ENCODE peak calls at places on chromosome 17, in four cellular contexts. N is endodermal cell, D is SK-N-SH, E is body of pancreas. A is an unnamed sample. For H3K9me3, the result is how much of the 10 kb centered on the place peaks cover.

GRCh38 chr17:10292057-10292931 is 80.5 kb downstream of the MYH13 start:
- DNase-seq in N (peak), D (no peak), E (no peak), A (no peak)

GRCh38 chr17:74738051-74738996 is 1.3 kb downstream of the RAB37 start:
- DNase-seq in N (no peak), D (no peak), E (no peak), A (peak)

GRCh38 chr17:81429813-81430510 is 34.7 kb downstream of the BAHCC1 start:
- DNase-seq in N (peak), D (peak), E (no peak), A (no peak)

GRCh38 chr17:66268247-66268927 is 34.0 kb upstream of the PRKCA start:
- DNase-seq in N (no peak), D (no peak), E (no peak), A (no peak)

GRCh38 chr17:32627233-32628008 is 140.6 kb downstream of the CDK5R1 start:
- DNase-seq in N (peak), D (peak), E (peak), A (no peak)

GRCh38 chr17:1727258-1727789 is 2.8 kb downstream of the WDR81 start:
- DNase-seq in N (no peak), D (no peak), E (no peak), A (no peak)

GRCh38 chr17:47120521-47121095 is 68.5 kb downstream of the CDC27 start:
- DNase-seq in N (no peak), D (no peak), E (no peak), A (no peak)

GRCh38 chr17:68600123-68600880 is 865 bp downstream of the FAM20A start:
- DNase-seq in N (peak), D (peak), E (peak), A (no peak)

GRCh38 chr17:17841620-17842025 is 4.8 kb upstream of the SREBF1 start:
- DNase-seq in N (peak), D (no peak), E (peak), A (no peak)

GRCh38 chr17:28384281-28385036 is 13.0 kb downstream of the SARM1 start:
- DNase-seq in N (peak), D (no peak), E (peak), A (peak)

DNA sequence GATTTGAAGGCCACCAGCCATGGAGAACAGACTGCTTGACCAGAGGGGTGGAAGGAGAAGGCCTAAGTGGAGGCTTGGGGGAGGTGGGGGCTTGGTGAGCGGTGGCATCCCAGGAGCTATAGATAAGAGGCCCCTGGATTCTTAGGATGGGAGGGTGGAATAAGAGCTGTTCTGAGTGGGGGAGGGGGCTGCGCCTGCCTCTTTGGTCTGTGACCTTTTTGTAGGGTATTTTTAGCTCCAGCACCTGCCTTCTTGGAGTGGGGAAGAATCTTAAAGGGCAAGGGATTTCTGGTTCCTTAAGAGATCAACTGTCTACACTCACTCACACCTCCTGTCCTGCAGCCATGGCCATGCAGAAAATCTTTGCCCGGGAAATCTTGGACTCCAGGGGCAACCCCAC is 567 bp downstream of the ENO3 start:
- DNase-seq in N (no peak), D (no peak), E (no peak), A (no peak)
- H3K27ac ChIP-seq in N (peak), D (peak), E (no peak), A (no peak)

GRCh38 chr17:45241315-45242011 is 19.8 kb downstream of the FMNL1 start:
- DNase-seq in N (peak), D (peak), E (no peak), A (no peak)

GRCh38 chr17:45243750-45244149 is 18.1 kb downstream of the SPATA32 start:
- DNase-seq in N (no peak), D (no peak), E (no peak), A (peak)

GRCh38 chr17:45242015-45242414 is 19.9 kb downstream of the SPATA32 start:
- DNase-seq in N (no peak), D (no peak), E (no peak), A (no peak)

GRCh38 chr17:45238155-45238774 is 16.6 kb downstream of the FMNL1 start:
- DNase-seq in N (no peak), D (no peak), E (no peak), A (no peak)

DNA sequence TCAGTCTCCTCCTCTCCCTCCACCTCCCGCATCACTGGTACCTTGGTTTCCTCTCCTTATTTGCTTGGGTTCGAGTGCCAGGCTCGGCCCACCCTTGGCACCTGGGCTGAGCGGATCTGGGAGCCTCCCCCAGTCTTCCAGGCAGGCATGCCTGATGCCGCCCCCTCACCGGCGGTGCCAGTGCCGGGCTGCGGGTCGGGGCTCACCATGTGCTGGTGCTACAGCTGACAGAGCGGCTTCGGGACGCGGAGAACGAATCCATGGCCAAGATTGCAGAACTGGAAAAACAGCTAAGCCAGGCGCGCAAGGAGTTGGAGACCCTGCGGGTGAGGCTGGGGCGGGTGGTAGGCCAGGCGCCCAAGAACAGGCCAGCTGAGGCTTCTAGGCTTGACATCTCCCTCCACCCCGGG is 19.2 kb downstream of the FMNL1 start:
- DNase-seq in N (no peak), D (no peak), E (no peak), A (no peak)
- H3K4me3 ChIP-seq in N (peak), D (peak), E (no peak), A (no peak)

GRCh38 chr17:57206928-57207327 is 49.4 kb upstream of the MSI2 start:
- DNase-seq in N (no peak), D (no peak), E (no peak), A (no peak)
- H3K9me3 ChIP-seq in N (under half), D (under half), E (under half), A (under half)

GRCh38 chr17:59643159-59643857 is 23.6 kb downstream of the CLTC start:
- DNase-seq in N (no peak), D (no peak), E (no peak), A (no peak)
- H3K27ac ChIP-seq in N (no peak), D (peak), E (no peak), A (peak)

GRCh38 chr17:44217738-44218343 is 1.6 kb downstream of the UBTF start:
- DNase-seq in N (no peak), D (no peak), E (no peak), A (no peak)

GRCh38 chr17:44214896-44215295 is 4.6 kb downstream of the UBTF start:
- DNase-seq in N (no peak), D (no peak), E (no peak), A (no peak)

GRCh38 chr17:44216674-44217073 is 2.8 kb downstream of the UBTF start:
- DNase-seq in N (no peak), D (no peak), E (no peak), A (no peak)

GRCh38 chr17:44214230-44214494 is 5.3 kb downstream of the UBTF start:
- DNase-seq in N (no peak), D (no peak), E (no peak), A (no peak)

GRCh38 chr17:44216173-44216572 is 3.3 kb downstream of the UBTF start:
- DNase-seq in N (no peak), D (no peak), E (no peak), A (no peak)
- H3K4me3 ChIP-seq in N (no peak), D (no peak), E (no peak), A (no peak)

GRCh38 chr17:71063559-71063958 is 894.2 kb downstream of the KCNJ2 start:
- DNase-seq in N (no peak), D (no peak), E (no peak), A (no peak)
- H3K9me3 ChIP-seq in N (under half), D (under half), E (under half), A (under half)